ENCODE peak calls at places on chromosomes 1 and 21, in eight cellular contexts. One of them, this sample, is unnamed.

GRCh38 chr1:168138134-168138533 is 1.4 kb upstream of the GPR161 start:
- DNase-seq in glomerular endothelial cell: no peak
- DNase-seq in pancreas: no peak
- DNase-seq in progenitor cell of endocrine pancreas: no peak
- DNase-seq in CD4-positive, CD25-positive, alpha-beta regulatory T cell: no peak
- DNase-seq in amniotic stem cell: no peak
- DNase-seq in iris pigment epithelial cell: peak
- DNase-seq in T-helper 1 cell: no peak
- DNase-seq in this sample: no peak

GRCh38 chr1:22889213-22889827 is 83.3 kb downstream of the LACTBL1 start:
- DNase-seq in glomerular endothelial cell: peak
- DNase-seq in pancreas: no peak
- DNase-seq in progenitor cell of endocrine pancreas: no peak
- DNase-seq in CD4-positive, CD25-positive, alpha-beta regulatory T cell: peak
- DNase-seq in amniotic stem cell: no peak
- DNase-seq in iris pigment epithelial cell: peak
- DNase-seq in T-helper 1 cell: no peak
- DNase-seq in this sample: no peak

GRCh38 chr1:1157426-1157913 is 16.2 kb upstream of the TTLL10 start:
- DNase-seq in glomerular endothelial cell: no peak
- DNase-seq in pancreas: peak
- DNase-seq in progenitor cell of endocrine pancreas: no peak
- DNase-seq in CD4-positive, CD25-positive, alpha-beta regulatory T cell: peak
- DNase-seq in amniotic stem cell: peak
- DNase-seq in iris pigment epithelial cell: peak
- DNase-seq in T-helper 1 cell: peak
- DNase-seq in this sample: no peak

GRCh38 chr1:39971138-39971537 is 16.2 kb downstream of the MFSD2A start:
- DNase-seq in glomerular endothelial cell: no peak
- DNase-seq in pancreas: no peak
- DNase-seq in progenitor cell of endocrine pancreas: no peak
- DNase-seq in CD4-positive, CD25-positive, alpha-beta regulatory T cell: no peak
- DNase-seq in amniotic stem cell: no peak
- DNase-seq in iris pigment epithelial cell: no peak
- DNase-seq in T-helper 1 cell: no peak
- DNase-seq in this sample: no peak

GRCh38 chr1:24888971-24889670 is 41.0 kb downstream of the RUNX3 start:
- DNase-seq in glomerular endothelial cell: no peak
- DNase-seq in pancreas: no peak
- DNase-seq in progenitor cell of endocrine pancreas: no peak
- DNase-seq in CD4-positive, CD25-positive, alpha-beta regulatory T cell: no peak
- DNase-seq in amniotic stem cell: no peak
- DNase-seq in iris pigment epithelial cell: peak
- DNase-seq in T-helper 1 cell: no peak
- DNase-seq in this sample: no peak

GRCh38 chr21:33976082-33976979 is 60.7 kb upstream of the ATP5PO start:
- DNase-seq in glomerular endothelial cell: no peak
- DNase-seq in pancreas: no peak
- DNase-seq in progenitor cell of endocrine pancreas: no peak
- DNase-seq in CD4-positive, CD25-positive, alpha-beta regulatory T cell: peak
- DNase-seq in amniotic stem cell: peak
- DNase-seq in iris pigment epithelial cell: peak
- DNase-seq in T-helper 1 cell: peak
- DNase-seq in this sample: no peak

GRCh38 chr21:15138475-15138874 is 73.7 kb upstream of the NRIP1 start:
- DNase-seq in glomerular endothelial cell: no peak
- DNase-seq in pancreas: no peak
- DNase-seq in progenitor cell of endocrine pancreas: no peak
- DNase-seq in CD4-positive, CD25-positive, alpha-beta regulatory T cell: no peak
- DNase-seq in amniotic stem cell: no peak
- DNase-seq in iris pigment epithelial cell: no peak
- DNase-seq in T-helper 1 cell: no peak
- DNase-seq in this sample: no peak

GRCh38 chr21:16108561-16109070 is 378.8 kb downstream of the USP25 start:
- DNase-seq in glomerular endothelial cell: no peak
- DNase-seq in pancreas: no peak
- DNase-seq in progenitor cell of endocrine pancreas: no peak
- DNase-seq in CD4-positive, CD25-positive, alpha-beta regulatory T cell: no peak
- DNase-seq in amniotic stem cell: no peak
- DNase-seq in iris pigment epithelial cell: no peak
- DNase-seq in T-helper 1 cell: no peak
- DNase-seq in this sample: no peak

GRCh38 chr1:88741413-88741812 is 57.3 kb downstream of the PKN2 start:
- DNase-seq in glomerular endothelial cell: no peak
- DNase-seq in pancreas: no peak
- DNase-seq in progenitor cell of endocrine pancreas: no peak
- DNase-seq in CD4-positive, CD25-positive, alpha-beta regulatory T cell: no peak
- DNase-seq in amniotic stem cell: no peak
- DNase-seq in iris pigment epithelial cell: peak
- DNase-seq in T-helper 1 cell: no peak
- DNase-seq in this sample: no peak

This sample was measured in NCI-H2081 treated with DMSO at 0.1 percent for 48 hours.